ENCODE peak calls at places on chromosome 16, in nine cellular contexts. M, B, G, A, R, J, I, Y and D are unnamed samples.

GRCh38 chr16:87342978-87343752 is 26.0 kb upstream of the C16orf95 start:
- DNase-seq in M (no peak), B (no peak), A (no peak), I (peak), J (no peak), R (no peak), Y (no peak), G (no peak), D (no peak)

GRCh38 chr16:972316-973002 is 1.7 kb upstream of the LMF1 start:
- DNase-seq in J (no peak), I (no peak), M (peak), G (no peak), Y (no peak), A (no peak), R (no peak), B (no peak), D (no peak)

GRCh38 chr16:68265078-68265925 is 976 bp downstream of the SLC7A6 start:
- DNase-seq in A (peak), G (peak), M (peak), R (no peak), I (peak), B (peak), J (peak), Y (peak), D (peak)

GRCh38 chr16:77805403-77805802 is 17.0 kb downstream of the VAT1L start:
- DNase-seq in M (peak), G (no peak), B (no peak), I (peak), J (no peak), Y (no peak), A (no peak), R (no peak), D (no peak)

GRCh38 chr16:74909665-74910064 is 75.3 kb downstream of the WDR59 start:
- DNase-seq in I (peak), R (no peak), B (no peak), G (no peak), Y (no peak), A (no peak), J (no peak), M (no peak), D (no peak)

GRCh38 chr16:86602521-86602920 is 24.2 kb downstream of the FOXL1 start:
- DNase-seq in B (no peak), R (no peak), J (no peak), A (no peak), Y (no peak), I (no peak), M (no peak), G (peak), D (no peak)

GRCh38 chr16:84641643-84642358 is 6.5 kb upstream of the KLHL36 start:
- DNase-seq in A (no peak), M (no peak), Y (no peak), B (no peak), G (no peak), J (no peak), I (no peak), R (no peak), D (no peak)

GRCh38 chr16:85557083-85557975 is 55.8 kb upstream of the GSE1 start:
- DNase-seq in A (peak), Y (no peak), J (peak), R (no peak), B (no peak), G (peak), M (peak), I (no peak), D (no peak)

GRCh38 chr16:1188781-1189189 is 35.9 kb downstream of the CACNA1H start:
- DNase-seq in I (peak), B (peak), G (no peak), A (peak), J (no peak), Y (no peak), R (no peak), M (peak), D (no peak)

GRCh38 chr16:75421820-75422126 is 11.5 kb downstream of the CFDP1 start:
- DNase-seq in M (no peak), A (no peak), J (no peak), I (no peak), G (no peak), Y (no peak), R (no peak), B (no peak), D (no peak)

GRCh38 chr16:66970775-66971725 is 10.0 kb downstream of the CES3 start:
- DNase-seq in A (no peak), G (no peak), B (no peak), R (no peak), Y (no peak), J (peak), M (peak), I (no peak), D (no peak)

GRCh38 chr16:87202346-87202745 is 114.8 kb downstream of the C16orf95 start:
- DNase-seq in R (no peak), G (peak), B (no peak), Y (no peak), J (no peak), I (no peak), M (no peak), A (no peak), D (no peak)

GRCh38 chr16:27920391-27920891 is 143.1 kb downstream of the GSG1L start:
- DNase-seq in A (peak), B (no peak), G (no peak), M (no peak), J (peak), I (no peak), R (no peak), Y (peak), D (no peak)

GRCh38 chr16:5025171-5025632 is 8.5 kb downstream of the NAGPA start:
- DNase-seq in J (peak), B (no peak), A (no peak), G (no peak), M (no peak), Y (no peak), R (no peak), I (peak), D (no peak)

GRCh38 chr16:63129411-63130125 is 1093.3 kb upstream of the CDH8 start:
- DNase-seq in J (no peak), A (no peak), Y (no peak), I (no peak), M (no peak), G (no peak), R (no peak), B (no peak), D (no peak)

GRCh38 chr16:48168089-48168488 is 12.3 kb upstream of the ABCC12 start:
- DNase-seq in B (no peak), M (no peak), A (no peak), I (no peak), R (no peak), J (no peak), Y (no peak), G (no peak), D (no peak)

GRCh38 chr16:86375841-86376240 is 134.5 kb upstream of the FOXF1 start:
- DNase-seq in M (no peak), I (no peak), A (no peak), J (no peak), Y (no peak), R (no peak), B (no peak), G (no peak), D (no peak)

GRCh38 chr16:88854306-88855111 is 2.2 kb downstream of the GALNS start:
- DNase-seq in B (peak), M (no peak), J (no peak), I (no peak), R (no peak), Y (no peak), A (no peak), G (no peak), D (no peak)

GRCh38 chr16:52022177-52022576 is 524.8 kb downstream of the TOX3 start:
- DNase-seq in A (no peak), Y (no peak), B (no peak), R (no peak), M (no peak), I (no peak), J (no peak), G (no peak), D (no peak)

GRCh38 chr16:55035956-55036355 is 105.3 kb downstream of the IRX5 start:
- DNase-seq in M (no peak), R (no peak), A (no peak), I (no peak), B (no peak), G (peak), Y (no peak), J (no peak), D (no peak)

GRCh38 chr16:17404903-17405691 is 65.7 kb downstream of the XYLT1 start:
- DNase-seq in I (peak), G (peak), A (no peak), J (no peak), R (no peak), B (peak), M (peak), Y (no peak), D (no peak)

GRCh38 chr16:1763521-1764511 is 7.5 kb downstream of the NME3 start:
- DNase-seq in Y (no peak), R (no peak), M (no peak), B (no peak), A (no peak), I (no peak), G (no peak), J (peak), D (no peak)

GRCh38 chr16:14369734-14370598 is 260.1 kb downstream of the PARN start:
- DNase-seq in M (no peak), R (no peak), B (no peak), A (no peak), G (peak), Y (no peak), I (peak), J (no peak), D (no peak)

GRCh38 chr16:8720080-8720966 is 45.9 kb downstream of the ABAT start:
- DNase-seq in R (no peak), J (no peak), Y (no peak), G (no peak), I (no peak), A (peak), B (no peak), M (peak), D (no peak)

GRCh38 chr16:78277374-78277773 is 177.9 kb downstream of the WWOX start:
- DNase-seq in M (no peak), R (no peak), J (no peak), Y (no peak), A (no peak), I (no peak), G (no peak), B (no peak), D (no peak)

GRCh38 chr16:67150058-67150832 is 553 bp downstream of the B3GNT9 start:
- DNase-seq in I (peak), M (peak), R (no peak), G (no peak), Y (no peak), A (peak), B (peak), J (peak), D (no peak)

GRCh38 chr16:11687606-11688519 is 19.6 kb downstream of the SNN start:
- DNase-seq in B (no peak), A (no peak), M (no peak), I (no peak), J (no peak), G (no peak), R (no peak), Y (no peak), D (no peak)

GRCh38 chr16:89921699-89922476 is 1.3 kb upstream of the TUBB3 start:
- DNase-seq in R (no peak), Y (peak), A (peak), G (peak), J (peak), B (no peak), M (peak), I (peak), D (peak)

GRCh38 chr16:13873835-13874438 is 46.0 kb upstream of the ERCC4 start:
- DNase-seq in G (no peak), B (no peak), Y (peak), M (no peak), I (no peak), R (no peak), J (peak), A (peak), D (no peak)

GRCh38 chr16:3262517-3262916 is 6.1 kb upstream of the MEFV start:
- DNase-seq in I (no peak), J (no peak), B (no peak), G (no peak), A (no peak), Y (no peak), R (no peak), M (no peak), D (no peak)

GRCh38 chr16:3264137-3265036 is 8.0 kb upstream of the MEFV start:
- DNase-seq in M (peak), I (peak), A (peak), B (peak), J (peak), R (peak), Y (peak), G (peak), D (peak)

GRCh38 chr16:3268294-3268693 is 11.9 kb upstream of the MEFV start:
- DNase-seq in Y (no peak), G (no peak), I (no peak), M (no peak), R (no peak), A (no peak), B (no peak), J (no peak), D (no peak)

GRCh38 chr16:3266873-3267537 is 10.6 kb upstream of the MEFV start:
- DNase-seq in I (no peak), J (peak), A (peak), B (no peak), M (no peak), G (no peak), Y (peak), R (peak), D (peak)
- TF ChIP-seq CTCF in I (peak), J (peak), A (peak), B (peak), M (peak), G (peak), Y (peak), R (peak), D (peak)

GRCh38 chr16:50160495-50161164 is 7.5 kb downstream of the TENT4B start:
- DNase-seq in A (no peak), G (no peak), Y (no peak), M (no peak), R (no peak), B (no peak), J (no peak), I (no peak), D (no peak)
- H3K4me3 ChIP-seq in A (no peak), G (no peak), Y (no peak), M (no peak), R (no peak), B (no peak), J (no peak), I (no peak), D (no peak)

GRCh38 chr16:31499928-31500327 is 8.3 kb downstream of the RUSF1 start:
- DNase-seq in B (no peak), J (no peak), R (no peak), Y (no peak), I (no peak), A (no peak), G (no peak), M (no peak), D (no peak)

GRCh38 chr16:31502981-31503380 is 5.2 kb downstream of the RUSF1 start:
- DNase-seq in J (no peak), B (no peak), R (no peak), I (no peak), A (no peak), Y (no peak), G (no peak), M (no peak), D (peak)

GRCh38 chr16:31504159-31504558 is 4.0 kb downstream of the RUSF1 start:
- DNase-seq in M (no peak), Y (no peak), B (no peak), I (no peak), A (no peak), J (no peak), R (no peak), G (no peak), D (no peak)

GRCh38 chr16:31501966-31502348 is 6.2 kb downstream of the RUSF1 start:
- DNase-seq in M (no peak), I (no peak), Y (no peak), R (no peak), B (no peak), G (no peak), A (no peak), J (no peak), D (no peak)

GRCh38 chr16:31501226-31501965 is 6.8 kb downstream of the RUSF1 start:
- DNase-seq in Y (no peak), J (no peak), I (no peak), M (no peak), B (no peak), R (no peak), G (no peak), A (no peak), D (no peak)
- TF ChIP-seq CTCF in Y (no peak), J (no peak), I (no peak), M (no peak), B (no peak), R (no peak), G (no peak), A (no peak), D (no peak)

GRCh38 chr16:81796585-81797346 is 17.7 kb downstream of the PLCG2 start:
- DNase-seq in M (no peak), J (no peak), B (no peak), I (no peak), Y (no peak), R (no peak), G (no peak), A (no peak), D (no peak)

GRCh38 chr16:81799138-81799504 is 20.0 kb downstream of the PLCG2 start:
- DNase-seq in A (no peak), G (no peak), J (no peak), R (no peak), Y (no peak), I (no peak), M (no peak), B (no peak), D (no peak)

GRCh38 chr16:81796035-81796434 is 16.9 kb downstream of the PLCG2 start:
- DNase-seq in R (no peak), M (no peak), I (no peak), B (no peak), Y (no peak), J (no peak), A (no peak), G (no peak), D (no peak)

GRCh38 chr16:81798311-81799137 is 19.4 kb downstream of the PLCG2 start:
- DNase-seq in J (no peak), G (no peak), R (no peak), Y (no peak), B (peak), M (no peak), I (no peak), A (no peak), D (no peak)

GRCh38 chr16:81797443-81797842 is 18.4 kb downstream of the PLCG2 start:
- DNase-seq in I (no peak), M (no peak), G (no peak), B (peak), A (no peak), R (no peak), Y (no peak), J (no peak), D (no peak)
- H3K4me3 ChIP-seq in I (no peak), M (no peak), G (no peak), B (no peak), A (no peak), R (no peak), Y (no peak), J (no peak), D (no peak)

GRCh38 chr16:30141750-30142149 is 18.7 kb upstream of the MAPK3 start:
- DNase-seq in R (no peak), I (no peak), G (no peak), Y (no peak), M (no peak), B (no peak), J (no peak), A (no peak), D (no peak)

GRCh38 chr16:30144917-30145316 is 21.9 kb upstream of the MAPK3 start:
- DNase-seq in B (no peak), M (no peak), R (no peak), Y (no peak), A (no peak), G (no peak), J (no peak), I (no peak), D (no peak)

GRCh38 chr16:30144017-30144416 is 21.0 kb upstream of the MAPK3 start:
- DNase-seq in G (no peak), M (no peak), J (no peak), Y (no peak), B (no peak), R (no peak), I (no peak), A (no peak), D (no peak)

GRCh38 chr16:30143347-30143702 is 20.3 kb upstream of the MAPK3 start:
- DNase-seq in A (no peak), I (no peak), G (no peak), J (no peak), M (no peak), Y (no peak), R (no peak), B (no peak), D (no peak)

DNA sequence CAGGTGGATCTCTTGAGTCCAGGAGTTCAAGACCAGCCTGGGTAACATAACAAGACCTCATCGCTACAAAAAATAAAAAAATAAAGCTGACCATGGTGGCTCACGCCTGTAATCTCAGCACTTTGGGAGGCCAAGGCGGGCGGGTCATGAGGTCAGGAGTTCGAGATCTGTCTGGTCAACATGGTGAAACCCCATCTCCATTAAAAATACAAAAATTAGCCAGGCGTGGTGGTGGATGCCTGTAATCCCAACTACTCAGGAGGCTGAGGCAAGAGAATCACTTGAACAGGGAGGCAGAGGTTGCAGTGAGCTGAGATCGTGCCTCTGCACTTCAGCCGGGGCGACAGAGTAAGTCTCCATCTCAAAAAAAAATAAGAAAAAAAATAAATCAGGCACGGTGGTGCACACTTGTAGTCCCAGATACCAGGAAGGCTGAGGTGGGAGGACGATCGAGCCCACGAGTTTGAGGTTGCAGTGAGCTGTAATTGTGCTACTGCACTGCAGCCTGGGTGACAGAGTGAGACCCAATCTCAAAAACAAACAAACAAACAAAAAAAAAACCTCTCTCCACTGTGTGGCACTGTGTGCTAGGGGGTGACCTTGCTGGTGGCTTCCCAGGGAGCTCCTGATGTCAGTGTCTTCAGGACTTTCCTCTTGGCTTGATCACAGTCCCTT is 19.8 kb upstream of the MAPK3 start:
- DNase-seq in A (peak), B (no peak), J (peak), R (peak), I (no peak), G (no peak), Y (no peak), M (no peak), D (no peak)
- TF ChIP-seq CTCF in A (peak), B (no peak), J (peak), R (no peak), I (no peak), G (no peak), Y (peak), M (no peak), D (no peak)

GRCh38 chr16:57266531-57267268 is 17.8 kb downstream of the PLLP start:
- DNase-seq in R (no peak), A (no peak), G (no peak), Y (no peak), M (peak), J (no peak), B (no peak), I (no peak), D (no peak)

GRCh38 chr16:57264950-57265371 is 19.5 kb downstream of the PLLP start:
- DNase-seq in J (no peak), Y (no peak), G (no peak), A (no peak), I (no peak), B (peak), M (peak), R (no peak), D (no peak)

GRCh38 chr16:57264381-57264780 is 19.3 kb downstream of the ARL2BP start:
- DNase-seq in I (no peak), Y (no peak), G (peak), B (peak), M (no peak), J (no peak), R (no peak), A (no peak), D (no peak)

GRCh38 chr16:57263585-57264351 is 18.7 kb downstream of the ARL2BP start:
- DNase-seq in Y (no peak), G (peak), B (peak), I (no peak), M (no peak), R (no peak), A (no peak), J (no peak), D (no peak)

GRCh38 chr16:57265850-57266530 is 18.5 kb downstream of the PLLP start:
- DNase-seq in A (peak), Y (no peak), M (peak), B (peak), J (no peak), G (peak), R (no peak), I (peak), D (no peak)
- H3K4me3 ChIP-seq in A (no peak), Y (no peak), M (no peak), B (peak), J (no peak), G (no peak), R (no peak), I (peak), D (no peak)